ENCODE peak calls at places on chromosomes 2 and 18, in four cellular contexts. C is GM23338, T is SK-N-SH, M is keratinocyte. X is an unnamed sample.

GRCh38 chr18:63963610-63964256 is 6.1 kb upstream of the SERPINB8 start:
- DNase-seq in T (peak), M (no peak), C (peak), X (no peak)

GRCh38 chr18:46683252-46683651 is 26.2 kb upstream of the LOXHD1 start:
- DNase-seq in M (no peak), C (no peak), T (no peak), X (no peak)

GRCh38 chr2:3626118-3626816 is 31.4 kb downstream of the COLEC11 start:
- DNase-seq in M (no peak), C (no peak), T (no peak), X (no peak)

GRCh38 chr2:197759625-197760292 is 25.4 kb downstream of the BOLL start:
- DNase-seq in M (no peak), C (no peak), T (no peak), X (no peak)

GRCh38 chr2:6877402-6878305 is at the start of gene RSAD2:
- DNase-seq in C (no peak), T (no peak), M (no peak), X (no peak)

GRCh38 chr2:2101924-2102323 is 229.2 kb downstream of the MYT1L start:
- DNase-seq in C (peak), M (no peak), T (peak), X (no peak)

GRCh38 chr18:62790836-62791772 is 75.8 kb downstream of the PHLPP1 start:
- DNase-seq in C (no peak), M (no peak), T (no peak), X (no peak)

GRCh38 chr18:28163201-28163778 is 13.6 kb downstream of the CDH2 start:
- DNase-seq in T (no peak), M (no peak), C (no peak), X (no peak)

GRCh38 chr18:54995421-54995820 is 36.2 kb upstream of the CCDC68 start:
- DNase-seq in C (no peak), T (no peak), M (no peak), X (no peak)

GRCh38 chr2:173159794-173160463 is 84.3 kb downstream of the MAP3K20 start:
- DNase-seq in T (no peak), C (peak), M (peak), X (peak)

GRCh38 chr2:234451852-234452625 is 44.8 kb downstream of the ARL4C start:
- DNase-seq in T (no peak), M (no peak), C (no peak), X (peak)

DNA sequence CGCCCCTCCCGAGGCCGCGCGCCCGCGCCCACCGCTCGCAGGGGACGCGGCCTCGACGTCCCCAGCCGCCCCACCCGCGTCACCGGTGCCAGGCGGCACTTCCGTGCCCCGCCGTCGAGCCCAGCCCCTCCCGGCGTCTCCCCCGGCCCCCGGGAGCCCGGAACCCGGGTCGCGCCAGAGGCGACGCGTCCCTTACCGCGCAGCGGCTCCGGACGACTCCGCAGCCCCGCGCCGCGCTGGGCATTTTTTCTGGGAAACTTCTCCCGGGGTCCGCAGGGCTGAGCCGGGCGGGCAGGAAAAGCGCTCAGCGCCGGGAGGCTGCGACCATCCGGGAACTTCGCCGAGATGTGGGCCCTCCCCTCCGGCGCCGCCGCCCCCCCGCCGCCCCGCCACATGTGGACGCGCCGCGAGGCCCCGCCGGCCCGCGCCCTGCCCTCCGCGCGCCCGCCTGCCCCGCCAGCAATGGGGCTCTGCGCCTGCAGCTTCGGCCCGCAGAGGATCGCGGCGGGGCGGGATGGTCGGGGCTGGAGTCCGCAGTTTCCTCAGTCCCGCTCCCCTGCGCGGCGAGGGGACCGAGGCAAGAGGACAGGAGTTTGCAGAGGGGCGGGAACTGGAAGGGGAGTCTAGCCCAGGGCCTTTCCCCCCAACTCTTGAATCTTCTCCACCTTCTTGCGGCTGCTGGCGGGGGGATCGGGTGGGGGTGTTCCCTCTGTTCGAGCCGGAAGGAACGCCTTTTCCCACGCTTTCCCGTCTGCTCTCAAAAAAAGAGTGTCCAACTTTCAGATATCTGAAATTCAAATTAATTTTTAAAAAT is 81.5 kb downstream of the CHRNA1 start:
- DNase-seq in M (no peak), C (peak), T (peak), X (no peak)
- H3K4me2 ChIP-seq in M (peak), C (peak), T (peak), X (no peak)

GRCh38 chr18:8800445-8800844 is 95.1 kb downstream of the MTCL1 start:
- DNase-seq in T (no peak), M (peak), C (peak), X (peak)

GRCh38 chr18:8798996-8799395 is 93.6 kb downstream of the MTCL1 start:
- DNase-seq in M (no peak), T (peak), C (no peak), X (peak)

GRCh38 chr18:8799593-8799992 is 94.2 kb downstream of the MTCL1 start:
- DNase-seq in C (no peak), M (no peak), T (no peak), X (no peak)

GRCh38 chr18:8800876-8801262 is 95.5 kb downstream of the MTCL1 start:
- DNase-seq in M (no peak), C (no peak), T (no peak), X (no peak)

GRCh38 chr18:8800041-8800441 is 94.7 kb downstream of the MTCL1 start:
- DNase-seq in C (peak), M (no peak), T (no peak), X (no peak)
- H3K4me3 ChIP-seq in C (no peak), M (peak), T (no peak), X (peak)

DNA sequence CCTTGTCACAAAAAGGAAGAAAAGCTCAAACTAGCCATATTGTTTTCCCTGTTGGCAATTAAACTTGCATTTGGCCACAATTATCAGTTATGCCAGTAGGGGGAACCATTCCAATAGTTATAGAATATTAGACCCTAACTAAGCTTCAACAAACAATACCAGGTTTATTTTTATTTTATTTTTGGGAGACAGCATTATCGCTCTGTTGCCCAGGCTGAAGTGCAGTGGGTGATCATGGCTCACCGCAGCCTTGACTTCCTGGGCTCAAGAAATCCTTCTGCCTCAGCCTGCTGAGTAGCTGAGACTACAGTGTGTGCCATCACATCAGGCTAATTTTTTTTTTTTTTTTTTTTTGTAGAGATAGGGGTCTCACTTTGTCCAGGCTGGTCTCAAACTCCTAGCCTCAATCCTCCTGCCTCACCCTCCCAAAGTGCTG is 102.1 kb downstream of the ATAD2B start:
- DNase-seq in T (peak), C (peak), M (no peak), X (peak)
- H3K4me2 ChIP-seq in T (no peak), C (no peak), M (no peak), X (no peak)

GRCh38 chr2:145918951-145919350 is 1399.0 kb upstream of the ZEB2 start:
- DNase-seq in T (no peak), M (no peak), C (no peak), X (no peak)

GRCh38 chr2:145914716-145915115 is 1394.8 kb upstream of the ZEB2 start:
- DNase-seq in C (no peak), T (no peak), M (no peak), X (no peak)

GRCh38 chr2:145916799-145917198 is 1396.9 kb upstream of the ZEB2 start:
- DNase-seq in M (no peak), C (no peak), T (no peak), X (no peak)

DNA sequence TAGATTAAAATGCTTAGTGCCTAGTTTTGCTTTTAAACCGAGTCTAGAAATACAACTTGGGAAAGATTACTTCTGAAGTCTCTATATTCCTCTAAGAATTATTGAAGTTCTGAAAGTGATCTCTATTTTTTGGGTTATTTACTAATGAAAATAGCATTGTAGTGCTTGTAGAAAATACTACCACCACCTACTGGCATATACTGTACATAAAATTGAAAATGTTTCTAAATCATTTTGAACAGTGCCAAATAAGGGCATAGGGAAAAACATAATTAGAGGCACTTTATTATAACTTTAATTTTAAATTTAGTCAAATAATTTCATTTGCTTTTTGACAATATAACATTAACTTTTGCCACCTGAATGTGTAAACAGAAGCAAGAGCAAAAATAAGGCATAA is 1399.6 kb upstream of the ZEB2 start:
- DNase-seq in M (no peak), T (no peak), C (no peak), X (no peak)
- H3K4me3 ChIP-seq in M (no peak), T (no peak), C (no peak), X (no peak)

DNA sequence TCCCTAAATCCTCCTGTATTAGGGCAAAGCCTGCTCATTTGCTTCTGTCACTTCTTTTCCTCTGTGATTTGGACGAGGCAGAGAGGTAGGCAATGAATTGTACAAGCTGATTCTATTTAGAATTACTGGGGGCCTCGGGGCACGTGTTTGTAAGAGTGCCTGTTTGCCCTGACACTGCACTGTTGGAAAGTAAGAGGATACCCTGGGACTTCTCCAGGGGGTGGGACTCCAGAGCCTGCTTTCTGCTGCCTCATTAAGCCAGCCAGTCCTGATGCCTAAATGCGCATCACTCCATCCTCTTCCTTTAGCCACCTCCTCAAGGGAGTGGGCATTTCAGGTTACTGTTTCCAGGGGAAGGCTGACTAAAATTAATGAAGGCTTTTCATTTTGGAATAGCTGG is 134.3 kb downstream of the TDRD15 start:
- DNase-seq in M (no peak), C (no peak), T (no peak), X (no peak)
- H3K4me2 ChIP-seq in M (no peak), C (no peak), T (no peak), X (no peak)

X was measured in PC-9.